ENCODE peak calls at places on chromosomes 13 and 19, in ten cellular contexts. Z is fibroblast of pulmonary artery, H is fibroblast of lung, A is uterus, Q is NCI-H187, F is T-helper 9 cell, D is foreskin melanocyte, R is endodermal cell, Y is GM04504, X is NAMALWA. T is an unnamed sample.

GRCh38 chr19:50376166-50377050 is at the start of gene NR1H2:
- DNase-seq in F (peak), A (peak), R (peak), Q (peak), Y (peak), X (peak), H (peak), D (peak), Z (peak), T (peak)

GRCh38 chr19:58154287-58154678 is 3.7 kb upstream of the ZNF329 start:
- DNase-seq in Q (no peak), D (peak), A (peak), Y (peak), Z (peak), R (no peak), H (peak), X (no peak), F (no peak), T (no peak)

GRCh38 chr13:28173793-28174192 is 35.4 kb downstream of the PAN3 start:
- DNase-seq in Z (no peak), F (no peak), D (no peak), Y (no peak), X (no peak), A (no peak), R (no peak), Q (no peak), H (no peak), T (no peak)

GRCh38 chr19:2327773-2328400 is 499 bp downstream of the LSM7 start:
- DNase-seq in R (peak), F (no peak), A (no peak), Q (no peak), H (peak), Y (peak), Z (peak), X (peak), D (peak), T (peak)

GRCh38 chr13:79711631-79712030 is 230.7 kb downstream of the NDFIP2 start:
- DNase-seq in X (no peak), A (no peak), Y (no peak), R (no peak), Z (no peak), D (no peak), F (no peak), H (no peak), Q (no peak), T (no peak)

GRCh38 chr13:111213964-111214726 is 99.0 kb downstream of the ARHGEF7 start:
- DNase-seq in Q (peak), H (no peak), Z (no peak), Y (no peak), R (no peak), F (no peak), D (no peak), A (no peak), X (peak), T (no peak)

GRCh38 chr19:35170359-35171061 is 16.0 kb downstream of the FXYD5 start:
- DNase-seq in Y (no peak), Z (peak), H (no peak), A (no peak), Q (no peak), X (no peak), D (no peak), R (peak), F (no peak), T (no peak)

GRCh38 chr19:15248648-15249559 is 16.7 kb upstream of the EPHX3 start:
- DNase-seq in F (no peak), Y (peak), D (peak), Z (peak), A (peak), Q (no peak), H (peak), R (no peak), X (no peak), T (no peak)

GRCh38 chr13:110047511-110047910 is 259.4 kb downstream of the COL4A1 start:
- DNase-seq in X (no peak), D (no peak), F (no peak), A (peak), Z (peak), Q (peak), R (no peak), H (peak), Y (no peak), T (no peak)

GRCh38 chr19:32041681-32042292 is 303.6 kb upstream of the ZNF507 start:
- DNase-seq in F (no peak), H (peak), Q (no peak), Z (peak), Y (no peak), X (peak), A (peak), D (peak), R (peak), T (peak)

GRCh38 chr13:32206097-32206740 is 108.9 kb downstream of the ZAR1L start:
- DNase-seq in D (no peak), A (no peak), Q (no peak), X (no peak), R (no peak), Z (peak), Y (no peak), H (no peak), F (no peak), T (no peak)

GRCh38 chr19:41646589-41647204 is 19.8 kb upstream of the CEACAM4 start:
- DNase-seq in R (peak), Y (no peak), A (no peak), H (no peak), Q (no peak), X (peak), F (peak), D (no peak), Z (peak), T (peak)

GRCh38 chr19:35727053-35727955 is 9.5 kb downstream of the KMT2B start:
- DNase-seq in R (no peak), F (no peak), H (no peak), Y (no peak), Q (no peak), A (no peak), D (no peak), Z (no peak), X (no peak), T (no peak)

GRCh38 chr19:27742041-27742440 is 1470.9 kb downstream of the UQCRFS1 start:
- DNase-seq in Y (no peak), A (no peak), R (peak), D (no peak), X (no peak), Z (no peak), Q (no peak), H (no peak), F (no peak), T (no peak)

GRCh38 chr13:42101821-42102580 is 53.6 kb downstream of the DGKH start:
- DNase-seq in Y (no peak), F (no peak), Q (no peak), A (no peak), D (no peak), X (no peak), R (no peak), H (no peak), Z (peak), T (no peak)

GRCh38 chr19:46902402-46902766 is 41.6 kb downstream of the ARHGAP35 start:
- DNase-seq in D (no peak), A (no peak), H (no peak), F (no peak), R (peak), Q (no peak), X (no peak), Y (no peak), Z (no peak), T (no peak)

GRCh38 chr13:75704942-75705320 is 68.8 kb downstream of the LMO7 start:
- DNase-seq in F (no peak), D (no peak), Y (no peak), Q (no peak), Z (no peak), A (no peak), X (no peak), H (no peak), R (no peak), T (no peak)

GRCh38 chr13:110245421-110245899 is 61.5 kb downstream of the COL4A1 start:
- DNase-seq in Z (peak), A (peak), D (no peak), Q (no peak), H (peak), X (no peak), R (no peak), Y (no peak), F (no peak), T (no peak)

GRCh38 chr13:98769736-98770135 is 17.3 kb upstream of the SLC15A1 start:
- DNase-seq in D (no peak), Y (no peak), F (no peak), R (no peak), X (no peak), Z (no peak), A (no peak), H (no peak), Q (no peak), T (no peak)

GRCh38 chr13:31807090-31807541 is 67.8 kb downstream of the RXFP2 start:
- DNase-seq in Y (no peak), A (no peak), Q (no peak), H (no peak), D (no peak), X (no peak), R (no peak), F (peak), Z (peak), T (no peak)

GRCh38 chr13:81480634-81481033 is 1139.7 kb upstream of the SPRY2 start:
- DNase-seq in A (no peak), X (no peak), F (no peak), D (no peak), Y (no peak), R (no peak), Z (no peak), H (no peak), Q (no peak), T (peak)

GRCh38 chr13:28429685-28430290 is 65.1 kb downstream of the FLT1 start:
- DNase-seq in F (no peak), H (no peak), R (peak), A (no peak), Q (no peak), Y (no peak), X (peak), D (no peak), Z (peak), T (no peak)

GRCh38 chr19:4278010-4278409 is 1.1 kb upstream of the SHD start:
- DNase-seq in D (no peak), Z (no peak), A (no peak), Y (no peak), F (no peak), X (no peak), H (no peak), Q (no peak), R (peak), T (no peak)

GRCh38 chr13:50365683-50366391 is 350.6 kb downstream of the KCNRG start:
- DNase-seq in X (no peak), D (no peak), R (no peak), Y (no peak), Z (no peak), A (no peak), H (no peak), F (no peak), Q (no peak), T (no peak)

GRCh38 chr19:49512970-49513745 is 697 bp downstream of the FCGRT start:
- DNase-seq in Y (no peak), H (no peak), R (peak), X (peak), Q (peak), Z (peak), D (no peak), A (peak), F (no peak), T (no peak)

T was measured in SK-MEL-5.